ENCODE peak calls at places on chromosomes 4 and X, in four cellular contexts. Q is hepatocyte, V is H7, E is astrocyte of the spinal cord. H is an unnamed sample.

GRCh38 chr4:137065306-137065705 is 467.0 kb downstream of the PCDH18 start:
- DNase-seq in Q (no peak), V (no peak), E (peak), H (no peak)

GRCh38 chrX:20063153-20063552 is 53.6 kb downstream of the MAP7D2 start:
- DNase-seq in Q (no peak), V (no peak), E (no peak), H (no peak)

GRCh38 chr4:8723222-8723980 is 130.8 kb downstream of the CPZ start:
- DNase-seq in Q (no peak), V (no peak), E (no peak), H (no peak)

GRCh38 chr4:138162259-138162658 is 79.9 kb downstream of the SLC7A11 start:
- DNase-seq in Q (no peak), V (no peak), E (no peak), H (no peak)

GRCh38 chrX:21838937-21839333 is 482 bp upstream of the MBTPS2 start:
- DNase-seq in Q (peak), V (no peak), E (no peak), H (peak)

GRCh38 chrX:15606064-15606590 is 5.4 kb upstream of the ACE2 start:
- DNase-seq in Q (peak), V (no peak), E (no peak), H (no peak)

GRCh38 chr4:139819082-139819481 is 153.5 kb downstream of the MGST2 start:
- DNase-seq in Q (no peak), V (no peak), E (no peak), H (no peak)

GRCh38 chr4:67087897-67088296 is 457.4 kb downstream of the CENPC start:
- DNase-seq in Q (peak), V (peak), E (peak), H (peak)

GRCh38 chr4:28822163-28822562 is 1898.0 kb upstream of the PCDH7 start:
- DNase-seq in Q (no peak), V (no peak), E (no peak), H (no peak)

GRCh38 chr4:109075617-109076016 is 226.8 kb downstream of the COL25A1 start:
- DNase-seq in Q (no peak), V (no peak), E (no peak), H (no peak)

GRCh38 chr4:183848762-183849161 is 56.3 kb upstream of the STOX2 start:
- DNase-seq in Q (no peak), V (no peak), E (no peak), H (no peak)

GRCh38 chr4:174365018-174365587 is 81.4 kb downstream of the CEP44 start:
- DNase-seq in Q (peak), V (no peak), E (peak), H (peak)

H was measured in trophoblast cell.